ENCODE peak calls at places on chromosomes 3 and 15, in eight cellular contexts. S is psoas muscle, I is mammary epithelial cell, B is gastrocnemius medialis, H is stomach, W is HL-60, Q is transverse colon, R is right atrium auricular region. L is an unnamed sample.
A peak's percentile ranks its signal among the peaks of the same experiment; 100 is the strongest.

GRCh38 chr3:159948423-159949140 is 40.1 kb upstream of the IL12A start:
- DNase-seq in B (no peak), S (no peak), W (no peak), I (peak; percentile 20), H (no peak), R (no peak), Q (no peak), L (no peak)

GRCh38 chr3:141015486-141015885 is 35.7 kb upstream of the SPSB4 start:
- DNase-seq in S (no peak), Q (no peak), W (no peak), B (no peak), R (no peak), I (peak; percentile 53), H (no peak), L (peak; percentile 59)

GRCh38 chr3:170440346-170440745 is 21.7 kb downstream of the CLDN11 start:
- DNase-seq in B (no peak), W (no peak), R (no peak), H (no peak), I (peak; percentile 79), Q (no peak), S (no peak), L (peak; percentile 75)

GRCh38 chr3:189080745-189081144 is 91.0 kb upstream of the TPRG1 start:
- DNase-seq in B (no peak), S (no peak), I (no peak), Q (no peak), H (no peak), R (no peak), W (no peak), L (no peak)

GRCh38 chr3:64599651-64600050 is 88.1 kb downstream of the ADAMTS9 start:
- DNase-seq in Q (no peak), W (no peak), R (no peak), H (no peak), S (no peak), I (no peak), B (no peak), L (no peak)

GRCh38 chr3:94101860-94102259 is 39.0 kb downstream of the NSUN3 start:
- DNase-seq in Q (no peak), I (no peak), R (no peak), W (no peak), S (no peak), B (no peak), H (no peak), L (peak; percentile 44)

GRCh38 chr3:73389104-73389809 is 235.5 kb downstream of the PDZRN3 start:
- DNase-seq in R (no peak), I (no peak), B (no peak), H (no peak), Q (no peak), S (no peak), W (no peak), L (no peak)

GRCh38 chr3:67654832-67655152 is 380 bp upstream of the SUCLG2 start:
- DNase-seq in Q (no peak), R (no peak), B (no peak), H (no peak), S (no peak), W (no peak), I (no peak), L (peak; percentile 5)

GRCh38 chr3:154132777-154133375 is 11.7 kb downstream of the ARHGEF26 start:
- DNase-seq in B (no peak), I (peak; percentile 39), S (no peak), Q (no peak), W (peak; percentile 28), H (no peak), R (no peak), L (peak; percentile 50)

GRCh38 chr3:196513697-196514349 is 1.3 kb downstream of the SMCO1 start:
- DNase-seq in S (no peak), Q (no peak), I (no peak), B (no peak), H (no peak), R (no peak), W (no peak), L (peak; percentile 55)

GRCh38 chr3:152595975-152596832 is 238.7 kb upstream of the P2RY1 start:
- DNase-seq in W (peak; percentile 50), R (no peak), I (peak; percentile 18), Q (peak; percentile 66), H (peak; percentile 42), S (peak; percentile 49), B (no peak), L (peak; percentile 18)

GRCh38 chr3:28846948-28847527 is 433.8 kb upstream of the RBMS3 start:
- DNase-seq in R (no peak), W (no peak), H (no peak), B (peak; percentile 20), S (no peak), Q (no peak), I (no peak), L (no peak)

GRCh38 chr3:46873521-46873920 is 4.0 kb upstream of the PTH1R start:
- DNase-seq in H (no peak), R (no peak), I (no peak), B (no peak), S (no peak), W (no peak), Q (no peak), L (no peak)

GRCh38 chr15:77784361-77785292 is 151.9 kb upstream of the LINGO1 start:
- DNase-seq in I (no peak), H (no peak), R (no peak), B (no peak), Q (no peak), W (peak; percentile 22), S (no peak), L (peak; percentile 1)

GRCh38 chr3:129490273-129490675 is 38.2 kb upstream of the RHO start:
- DNase-seq in B (peak; percentile 86), Q (peak; percentile 74), I (peak; percentile 79), S (peak; percentile 88), R (peak; percentile 94), W (peak; percentile 80), H (peak; percentile 66), L (peak; percentile 87)

GRCh38 chr3:160755776-160756304 is at the start of gene PPM1L:
- DNase-seq in R (peak; percentile 68), S (peak; percentile 79), W (peak; percentile 78), B (peak; percentile 41), Q (peak; percentile 68), I (peak; percentile 56), H (peak; percentile 68), L (peak; percentile 16)

GRCh38 chr3:134527037-134527436 is 41.2 kb downstream of the CEP63 start:
- DNase-seq in R (no peak), Q (no peak), B (no peak), H (no peak), S (no peak), I (peak; percentile 4), W (peak; percentile 17), L (peak; percentile 7)

GRCh38 chr15:52357949-52358348 is 62.3 kb upstream of the MYO5C start:
- DNase-seq in I (no peak), B (no peak), R (no peak), H (no peak), W (no peak), Q (no peak), S (no peak), L (no peak)

GRCh38 chr15:36414670-36415069 is 164.8 kb upstream of the CDIN1 start:
- DNase-seq in Q (no peak), S (no peak), W (no peak), B (no peak), R (no peak), H (no peak), I (peak; percentile 63), L (peak; percentile 88)

GRCh38 chr3:72492240-72492639 is 356.0 kb downstream of the SHQ1 start:
- DNase-seq in S (peak; percentile 90), I (peak; percentile 94), Q (peak; percentile 31), H (no peak), W (no peak), B (peak; percentile 81), R (peak; percentile 80), L (peak; percentile 86)

GRCh38 chr3:149468504-149469212 is 5.8 kb upstream of the TM4SF4 start:
- DNase-seq in I (no peak), B (no peak), Q (no peak), H (peak; percentile 75), R (no peak), W (no peak), S (no peak), L (no peak)

GRCh38 chr3:49674491-49674983 is 386 bp downstream of the APEH start:
- DNase-seq in R (no peak), Q (peak; percentile 38), S (no peak), I (no peak), H (no peak), W (no peak), B (no peak), L (no peak)

GRCh38 chr3:154273381-154273780 is 50.9 kb downstream of the DHX36 start:
- DNase-seq in W (no peak), R (no peak), I (no peak), Q (no peak), B (no peak), H (no peak), S (no peak), L (no peak)

GRCh38 chr3:21989643-21990042 is 238.6 kb upstream of the ZNF385D start:
- DNase-seq in Q (no peak), W (no peak), R (no peak), S (no peak), H (no peak), I (no peak), B (no peak), L (no peak)

GRCh38 chr15:41511331-41512077 is 2.1 kb downstream of the LTK start:
- DNase-seq in I (no peak), S (no peak), W (no peak), H (peak; percentile 60), R (no peak), B (no peak), Q (peak; percentile 60), L (no peak)
- H3K4me3 ChIP-seq in I (no peak overlapping the region), S (peak overlapping the region; percentile 54), W (no peak overlapping the region), H (peak overlapping the region; percentile 38), R (peak overlapping the region; percentile 49), B (peak overlapping the region; percentile 43), Q (peak overlapping the region; percentile 51), L (peak overlapping the region; percentile 9)

GRCh38 chr15:25739687-25740121 is 123.4 kb downstream of the ATP10A start:
- DNase-seq in I (no peak), S (no peak), H (no peak), B (no peak), R (no peak), W (peak; percentile 14), Q (no peak), L (peak; percentile 2)
- TF ChIP-seq CTCF in I (no peak), S (peak; percentile 27), H (no peak), B (no peak), R (no peak), W (no peak), Q (no peak), L (no peak)

GRCh38 chr15:98643104-98643503 is 5.2 kb upstream of the IGF1R start:
- DNase-seq in W (no peak), Q (no peak), B (no peak), R (no peak), I (no peak), H (no peak), S (no peak), L (no peak)
- H3K27me3 ChIP-seq in W (no peaks in the 10 kb centered on the region), Q (peaks cover 7% of the 10 kb centered on the region), B (peaks cover 37% of the 10 kb centered on the region), R (no peaks in the 10 kb centered on the region), I (peaks cover 2% of the 10 kb centered on the region), H (no peaks in the 10 kb centered on the region), S (no peaks in the 10 kb centered on the region), L (no peaks in the 10 kb centered on the region)

DNA sequence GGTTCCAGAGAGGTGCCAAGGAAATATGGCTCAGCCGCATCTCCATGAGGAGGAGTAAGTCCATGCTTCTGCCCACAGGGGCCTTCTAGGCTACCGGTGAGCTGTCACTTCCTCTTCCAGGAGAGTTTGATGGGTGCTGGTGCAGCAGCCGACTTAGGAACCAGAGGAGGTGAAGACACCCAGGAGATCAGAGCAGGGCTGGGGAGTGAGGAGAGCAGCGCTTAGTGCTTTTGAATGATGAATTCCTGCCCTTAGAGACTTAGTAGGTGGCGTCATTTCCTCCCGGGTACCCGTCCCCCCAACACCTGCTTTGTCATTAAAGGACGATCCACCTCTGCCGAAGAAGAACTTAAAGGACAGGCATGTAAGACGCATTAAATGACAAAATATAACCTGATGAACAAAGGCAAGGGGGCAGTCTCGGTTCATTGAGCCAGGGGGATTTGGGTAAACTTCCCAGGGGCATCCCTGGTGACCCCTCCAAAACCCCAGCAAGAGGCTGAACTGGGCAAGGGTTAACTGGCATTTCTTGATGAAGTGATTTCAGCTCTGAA is 67.6 kb downstream of the HES1 start:
- DNase-seq in R (no peak), H (no peak), I (no peak), W (peak; percentile 67), B (no peak), Q (no peak), S (no peak), L (peak; percentile 28)
- H3K4me3 ChIP-seq in R (peak overlapping the region; percentile 45), H (peak overlapping the region; percentile 43), I (no peak overlapping the region), W (no peak overlapping the region), B (peak overlapping the region; percentile 20), Q (peak overlapping the region; percentile 46), S (peak overlapping the region; percentile 52), L (peak overlapping the region; percentile 44)